ENCODE peak calls at places on chromosomes 16 and 17, in four cellular contexts. One of them, this sample, is unnamed. For H3K4me1, the result is how much of the 10 kb centered on the place peaks cover.

GRCh38 chr17:75110307-75110937 is 653 bp downstream of the ARMC7 start:
- DNase-seq in A549: no peak
- DNase-seq in left lung: no peak
- DNase-seq in endodermal cell: peak
- DNase-seq in this sample: no peak

GRCh38 chr17:66716236-66717026 is 118.5 kb upstream of the CACNG5 start:
- DNase-seq in A549: no peak
- DNase-seq in left lung: no peak
- DNase-seq in endodermal cell: peak
- DNase-seq in this sample: no peak

GRCh38 chr17:50080827-50081226 is 14.3 kb upstream of the PDK2 start:
- DNase-seq in A549: no peak
- DNase-seq in left lung: no peak
- DNase-seq in endodermal cell: no peak
- DNase-seq in this sample: no peak

GRCh38 chr16:67443299-67443698 is 12.4 kb downstream of the HSD11B2 start:
- DNase-seq in A549: no peak
- DNase-seq in left lung: no peak
- DNase-seq in endodermal cell: no peak
- DNase-seq in this sample: no peak

GRCh38 chr16:66928702-66929388 is 3.5 kb upstream of the RRAD start:
- DNase-seq in A549: no peak
- DNase-seq in left lung: no peak
- DNase-seq in endodermal cell: peak
- DNase-seq in this sample: no peak

GRCh38 chr17:78798695-78799559 is 16.9 kb upstream of the CYTH1 start:
- DNase-seq in A549: no peak
- DNase-seq in left lung: no peak
- DNase-seq in endodermal cell: no peak
- DNase-seq in this sample: no peak

GRCh38 chr16:50711862-50712567 is 18.6 kb downstream of the NOD2 start:
- DNase-seq in A549: no peak
- DNase-seq in left lung: no peak
- DNase-seq in endodermal cell: no peak
- DNase-seq in this sample: no peak

GRCh38 chr17:67460097-67460496 is 83.0 kb downstream of the PITPNC1 start:
- DNase-seq in A549: no peak
- DNase-seq in left lung: no peak
- DNase-seq in endodermal cell: peak
- DNase-seq in this sample: no peak

GRCh38 chr17:9002236-9002609 is 19.1 kb upstream of the NTN1 start:
- DNase-seq in A549: no peak
- DNase-seq in left lung: no peak
- DNase-seq in endodermal cell: peak
- DNase-seq in this sample: no peak

GRCh38 chr16:84449156-84450140 is 55.0 kb downstream of the MEAK7 start:
- DNase-seq in A549: no peak
- DNase-seq in left lung: peak
- DNase-seq in endodermal cell: peak
- DNase-seq in this sample: no peak

GRCh38 chr17:65115721-65116312 is 21.4 kb upstream of the RGS9 start:
- DNase-seq in A549: no peak
- DNase-seq in left lung: no peak
- DNase-seq in endodermal cell: no peak
- DNase-seq in this sample: no peak

GRCh38 chr17:57567278-57567677 is 177.8 kb downstream of the CCDC182 start:
- DNase-seq in A549: no peak
- DNase-seq in left lung: no peak
- DNase-seq in endodermal cell: no peak
- DNase-seq in this sample: no peak

GRCh38 chr17:58755577-58756245 is at the start of gene PPM1E:
- DNase-seq in A549: peak
- DNase-seq in left lung: peak
- DNase-seq in endodermal cell: peak
- DNase-seq in this sample: peak

GRCh38 chr16:89798126-89798525 is 18.3 kb downstream of the FANCA start:
- DNase-seq in A549: no peak
- DNase-seq in left lung: no peak
- DNase-seq in endodermal cell: no peak
- DNase-seq in this sample: no peak

GRCh38 chr16:79093554-79093967 is 507.0 kb downstream of the MAF start:
- DNase-seq in A549: no peak
- DNase-seq in left lung: peak
- DNase-seq in endodermal cell: no peak
- DNase-seq in this sample: no peak

GRCh38 chr17:83122834-83123233 is 43.4 kb downstream of the METRNL start:
- DNase-seq in A549: no peak
- DNase-seq in left lung: no peak
- DNase-seq in endodermal cell: peak
- DNase-seq in this sample: no peak

GRCh38 chr17:2089021-2089422 is 34.1 kb downstream of the HIC1 start:
- DNase-seq in A549: no peak
- DNase-seq in left lung: no peak
- DNase-seq in endodermal cell: no peak
- DNase-seq in this sample: no peak
- H3K4me1 ChIP-seq in A549: under half
- H3K4me1 ChIP-seq in left lung: half or more
- H3K4me1 ChIP-seq in endodermal cell: under half
- H3K4me1 ChIP-seq in this sample: under half

GRCh38 chr16:177394-177822 is 928 bp downstream of the HBA1 start:
- DNase-seq in A549: no peak
- DNase-seq in left lung: no peak
- DNase-seq in endodermal cell: peak
- DNase-seq in this sample: no peak
- H3K4me3 ChIP-seq in A549: no peak
- H3K4me3 ChIP-seq in left lung: no peak
- H3K4me3 ChIP-seq in endodermal cell: no peak
- H3K4me3 ChIP-seq in this sample: no peak

DNA sequence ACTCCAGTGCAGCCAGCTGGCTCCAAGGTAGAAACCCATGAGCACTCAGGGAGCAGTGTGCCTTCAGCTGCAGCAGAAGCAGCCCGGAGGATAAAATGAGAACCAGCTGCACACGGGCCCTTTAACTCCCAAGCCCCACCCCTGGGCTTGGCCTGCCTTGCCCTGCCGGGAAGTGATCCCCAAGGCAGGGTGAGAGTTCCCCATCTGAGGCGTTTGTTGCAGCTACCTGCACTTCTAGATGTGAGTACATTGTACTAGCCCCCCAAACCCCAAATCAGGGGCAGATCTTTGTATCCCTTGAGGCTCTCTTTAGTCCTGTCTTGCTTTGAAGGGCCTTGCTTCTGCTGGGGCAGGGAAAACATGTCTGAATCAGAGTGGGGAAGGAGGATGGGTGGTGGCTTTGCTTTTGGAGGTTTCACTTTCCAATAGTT is at the start of gene MVP:
- DNase-seq in A549: peak
- DNase-seq in left lung: peak
- DNase-seq in endodermal cell: no peak
- DNase-seq in this sample: peak
- H3K4me1 ChIP-seq in A549: half or more
- H3K4me1 ChIP-seq in left lung: half or more
- H3K4me1 ChIP-seq in endodermal cell: under half
- H3K4me1 ChIP-seq in this sample: half or more

GRCh38 chr16:26335236-26335809 is 643.6 kb downstream of the HS3ST4 start:
- DNase-seq in A549: no peak
- DNase-seq in left lung: no peak
- DNase-seq in endodermal cell: no peak
- DNase-seq in this sample: no peak
- H3K4me3 ChIP-seq in A549: no peak
- H3K4me3 ChIP-seq in left lung: no peak
- H3K4me3 ChIP-seq in endodermal cell: no peak
- H3K4me3 ChIP-seq in this sample: no peak

This sample was measured in pancreas.